ENCODE peak calls at places on chromosomes 13 and 19, in five cellular contexts. W is ovary, R is fibroblast of the aortic adventitia, L is heart right ventricle, P is psoas muscle. H is an unnamed sample.

GRCh38 chr19:1221141-1221903 is 15.7 kb downstream of the STK11 start:
- DNase-seq in L (peak), R (peak), P (peak), W (peak), H (no peak)

GRCh38 chr19:38979867-38980266 is 4.3 kb upstream of the FBXO17 start:
- DNase-seq in P (no peak), W (no peak), L (no peak), R (no peak), H (no peak)

GRCh38 chr19:33797821-33798633 is 1.4 kb downstream of the KCTD15 start:
- DNase-seq in R (no peak), L (peak), W (peak), P (peak), H (no peak)

GRCh38 chr13:68850160-68850559 is 1257.5 kb upstream of the ATXN8OS start:
- DNase-seq in W (no peak), R (no peak), L (no peak), P (no peak), H (no peak)

GRCh38 chr19:45171211-45171623 is 6.8 kb downstream of the TRAPPC6A start:
- DNase-seq in P (no peak), R (no peak), L (no peak), W (no peak), H (no peak)

GRCh38 chr19:19276386-19276785 is 3.3 kb upstream of the TM6SF2 start:
- DNase-seq in L (no peak), P (no peak), R (peak), W (no peak), H (no peak)

GRCh38 chr13:41960195-41960699 is 662 bp downstream of the VWA8 start:
- DNase-seq in W (no peak), R (peak), L (no peak), P (no peak), H (no peak)

GRCh38 chr13:32846020-32846451 is 170.2 kb upstream of the KL start:
- DNase-seq in L (no peak), R (no peak), P (no peak), W (no peak), H (no peak)

GRCh38 chr13:106121173-106121754 is 414.2 kb downstream of the EFNB2 start:
- DNase-seq in R (no peak), P (no peak), W (no peak), L (no peak), H (no peak)

GRCh38 chr19:1172353-1173159 is 1.5 kb downstream of the SBNO2 start:
- DNase-seq in L (peak), P (peak), R (peak), W (no peak), H (no peak)

GRCh38 chr19:19214892-19215291 is 3.1 kb downstream of the NCAN start:
- DNase-seq in W (no peak), P (no peak), R (peak), L (peak), H (no peak)

GRCh38 chr13:112740502-112741131 is 50.8 kb downstream of the ATP11A start:
- DNase-seq in L (peak), W (peak), P (peak), R (peak), H (no peak)

GRCh38 chr13:102847272-102848234 is 1.7 kb downstream of the ERCC5 start:
- DNase-seq in W (no peak), R (peak), L (no peak), P (no peak), H (no peak)

GRCh38 chr19:38654478-38655079 is 7.1 kb downstream of the ACTN4 start:
- DNase-seq in P (no peak), W (no peak), R (no peak), L (no peak), H (no peak)

GRCh38 chr19:5292843-5293606 is 47.6 kb downstream of the PTPRS start:
- DNase-seq in L (peak), P (peak), W (peak), R (peak), H (peak)

GRCh38 chr19:55648657-55649578 is 906 bp downstream of the CCDC106 start:
- DNase-seq in W (no peak), R (no peak), P (no peak), L (no peak), H (no peak)

GRCh38 chr19:37333457-37333856 is 37.4 kb upstream of the ZNF527 start:
- DNase-seq in R (peak), P (no peak), L (no peak), W (no peak), H (no peak)

GRCh38 chr13:31797154-31797775 is 57.9 kb downstream of the RXFP2 start:
- DNase-seq in P (no peak), W (no peak), R (peak), L (no peak), H (no peak)
- TF ChIP-seq CTCF in P (peak), W (no peak), R (peak), L (peak), H (no peak)

DNA sequence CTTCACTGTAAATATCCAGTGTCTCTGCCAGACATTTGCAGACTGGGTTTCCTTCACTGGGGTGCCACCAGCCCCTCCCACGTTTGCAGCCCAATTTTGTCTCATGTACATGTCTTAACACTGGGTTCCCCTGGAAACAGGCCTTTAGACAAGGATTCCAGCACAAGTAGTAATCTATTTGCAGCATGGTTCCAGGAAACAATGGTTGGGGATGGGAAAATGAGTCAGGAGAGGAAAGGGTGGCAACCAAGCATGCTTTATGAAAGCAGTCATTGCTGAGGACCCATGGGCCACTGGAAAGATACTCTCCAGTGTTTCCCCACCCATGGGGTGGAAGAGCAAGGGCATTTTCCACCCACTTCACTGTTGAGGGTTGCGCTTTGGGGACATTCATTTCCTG is 53.6 kb upstream of the FARP1 start:
- DNase-seq in R (peak), L (no peak), P (no peak), W (no peak), H (no peak)
- TF ChIP-seq CTCF in R (no peak), L (no peak), P (no peak), W (no peak), H (no peak)

DNA sequence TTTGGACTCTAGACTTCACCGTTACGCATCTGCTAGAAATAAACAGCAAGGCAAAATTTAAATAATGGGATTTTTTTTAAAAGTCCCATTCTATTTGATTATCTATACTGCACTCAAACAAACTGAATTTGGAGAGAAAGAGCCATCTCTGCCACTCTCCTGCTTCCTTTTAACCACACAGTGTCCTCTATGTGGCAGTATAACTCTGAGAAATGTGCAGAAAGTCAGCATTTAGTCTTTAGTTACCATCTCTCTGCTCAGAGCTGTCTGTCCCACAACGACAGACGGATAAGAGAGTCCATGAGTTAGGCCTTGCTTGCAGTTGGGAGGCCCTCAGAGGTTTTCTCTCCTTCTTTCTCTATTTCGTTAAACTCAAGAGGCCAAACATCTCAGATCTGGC is 21.2 kb downstream of the CCNA1 start:
- DNase-seq in L (no peak), R (peak), P (no peak), W (no peak), H (no peak)
- TF ChIP-seq CTCF in L (peak), R (peak), P (peak), W (no peak), H (no peak)

GRCh38 chr13:100604909-100605308 is 16.3 kb upstream of the GGACT start:
- DNase-seq in L (no peak), P (no peak), R (no peak), W (no peak), H (no peak)
- TF ChIP-seq CTCF in L (no peak), P (no peak), R (no peak), W (no peak), H (no peak)

GRCh38 chr13:21673592-21674270 is 2.9 kb downstream of the FGF9 start:
- DNase-seq in P (peak), L (peak), R (peak), W (no peak), H (no peak)
- TF ChIP-seq CTCF in P (peak), L (no peak), R (peak), W (no peak), H (peak)